ENCODE peak calls at places on chromosomes 11 and 22, in nine cellular contexts. Y, I, N, T, O, F, R, Q and M are unnamed samples.

GRCh38 chr22:44318751-44319150 is 6.0 kb upstream of the SHISAL1 start:
- DNase-seq in Q (no peak), T (no peak), N (no peak), F (no peak), Y (no peak), O (no peak), R (no peak), I (no peak), M (no peak)

GRCh38 chr11:45252134-45252856 is 33.8 kb downstream of the SYT13 start:
- DNase-seq in Q (peak), I (peak), R (no peak), T (peak), F (no peak), O (no peak), Y (peak), N (peak), M (peak)

GRCh38 chr22:20494978-20495860 is at the start of gene KLHL22:
- DNase-seq in Q (no peak), Y (peak), I (peak), O (peak), F (peak), T (peak), N (peak), R (peak), M (no peak)

GRCh38 chr11:112298535-112298934 is 37.9 kb upstream of the PLET1 start:
- DNase-seq in Q (no peak), O (no peak), R (no peak), F (no peak), I (no peak), T (no peak), N (no peak), Y (no peak), M (no peak)

GRCh38 chr22:48099671-48100070 is 1337.2 kb downstream of the TBC1D22A start:
- DNase-seq in Q (no peak), Y (no peak), T (no peak), O (no peak), N (no peak), I (no peak), R (no peak), F (no peak), M (no peak)

GRCh38 chr22:23400286-23400981 is 179.7 kb downstream of the IGLL1 start:
- DNase-seq in Q (no peak), O (no peak), F (no peak), N (no peak), R (no peak), T (no peak), I (no peak), Y (no peak), M (no peak)

GRCh38 chr11:12276356-12276755 is 101.0 kb upstream of the PARVA start:
- DNase-seq in F (no peak), Y (no peak), T (no peak), Q (no peak), N (no peak), O (no peak), I (no peak), R (no peak), M (no peak)

GRCh38 chr11:80943226-80943625 is 1502.4 kb upstream of the TENM4 start:
- DNase-seq in N (no peak), O (no peak), F (no peak), Q (no peak), Y (no peak), I (no peak), T (no peak), R (no peak), M (no peak)

GRCh38 chr22:26045855-26046254 is 123.4 kb upstream of the SEZ6L start:
- DNase-seq in Y (peak), R (no peak), T (no peak), O (no peak), Q (no peak), I (no peak), N (no peak), F (no peak), M (no peak)

GRCh38 chr11:12441081-12441801 is 63.9 kb downstream of the PARVA start:
- DNase-seq in Q (no peak), T (no peak), N (no peak), O (no peak), R (no peak), F (no peak), Y (no peak), I (no peak), M (no peak)

GRCh38 chr11:111977141-111978027 is 40.2 kb downstream of the DIXDC1 start:
- DNase-seq in I (peak), Y (peak), O (no peak), T (peak), R (peak), F (peak), Q (no peak), N (peak), M (no peak)

GRCh38 chr11:112613051-112613972 is 347.9 kb upstream of the NCAM1 start:
- DNase-seq in R (no peak), O (no peak), I (peak), Y (no peak), T (peak), N (peak), F (peak), Q (no peak), M (no peak)

GRCh38 chr11:10784229-10785145 is 24.2 kb downstream of the EIF4G2 start:
- DNase-seq in T (no peak), Q (no peak), I (no peak), Y (peak), F (no peak), N (no peak), R (no peak), O (no peak), M (no peak)

GRCh38 chr11:17145972-17146371 is 61.8 kb downstream of the PIK3C2A start:
- DNase-seq in N (no peak), Q (no peak), O (no peak), I (no peak), T (no peak), R (no peak), F (no peak), Y (no peak), M (no peak)

GRCh38 chr11:109794501-109794900 is 298.7 kb upstream of the ZC3H12C start:
- DNase-seq in R (no peak), T (no peak), Q (no peak), F (no peak), O (no peak), N (no peak), Y (no peak), I (no peak), M (no peak)

GRCh38 chr11:129951201-129951882 is 51.3 kb downstream of the PRDM10 start:
- DNase-seq in Y (no peak), I (no peak), T (no peak), Q (no peak), N (no peak), R (no peak), F (peak), O (no peak), M (no peak)

GRCh38 chr11:83671295-83671694 is 385.1 kb upstream of the CCDC90B start:
- DNase-seq in T (no peak), Y (no peak), I (no peak), F (no peak), R (no peak), O (no peak), N (no peak), Q (no peak), M (no peak)

GRCh38 chr22:30217698-30218565 is 28.6 kb downstream of the LIF start:
- DNase-seq in Y (no peak), Q (no peak), O (no peak), I (peak), F (peak), T (no peak), R (no peak), N (no peak), M (no peak)

GRCh38 chr11:68313574-68314202 is 1.3 kb downstream of the LRP5 start:
- DNase-seq in F (peak), R (no peak), I (peak), Q (no peak), O (no peak), N (no peak), T (no peak), Y (no peak), M (no peak)

GRCh38 chr22:48974443-48975251 is 853.0 kb downstream of the BRD1 start:
- DNase-seq in O (no peak), I (no peak), Y (peak), Q (no peak), T (no peak), N (no peak), R (no peak), F (no peak), M (no peak)

GRCh38 chr22:50118557-50119168 is 28.9 kb downstream of the MOV10L1 start:
- DNase-seq in R (no peak), N (no peak), Q (no peak), O (no peak), I (peak), T (peak), Y (peak), F (no peak), M (peak)

GRCh38 chr11:12123177-12123576 is 12.8 kb downstream of the MICAL2 start:
- DNase-seq in F (peak), Q (no peak), T (no peak), O (no peak), N (no peak), I (no peak), R (no peak), Y (no peak), M (no peak)

GRCh38 chr22:33557836-33558235 is 362.4 kb downstream of the LARGE1 start:
- DNase-seq in F (no peak), T (no peak), N (no peak), Q (no peak), R (no peak), O (no peak), I (no peak), Y (no peak), M (no peak)

GRCh38 chr11:1049431-1049891 is 12.9 kb upstream of the MUC6 start:
- DNase-seq in Q (no peak), R (no peak), N (no peak), F (no peak), T (no peak), I (no peak), O (no peak), Y (no peak), M (no peak)

GRCh38 chr11:79498681-79499080 is 57.9 kb upstream of the TENM4 start:
- DNase-seq in T (no peak), Q (no peak), Y (no peak), O (no peak), R (no peak), I (no peak), N (no peak), F (no peak), M (no peak)

GRCh38 chr22:24474221-24474620 is 20.9 kb upstream of the UPB1 start:
- DNase-seq in I (no peak), O (no peak), N (peak), F (peak), Y (peak), T (peak), Q (no peak), R (no peak), M (no peak)

GRCh38 chr22:46180370-46181137 is 30.2 kb downstream of the PPARA start:
- DNase-seq in T (peak), R (no peak), O (no peak), N (no peak), I (no peak), Y (peak), Q (peak), F (no peak), M (no peak)

GRCh38 chr22:29435236-29435635 is 3.1 kb upstream of the RFPL1 start:
- DNase-seq in R (no peak), Y (no peak), N (no peak), F (no peak), O (no peak), I (no peak), T (no peak), Q (no peak), M (no peak)

GRCh38 chr11:38547464-38547863 is 1949.4 kb upstream of the RAG2 start:
- DNase-seq in F (peak), Y (no peak), N (no peak), T (no peak), Q (no peak), O (no peak), I (no peak), R (no peak), M (no peak)

GRCh38 chr11:393219-394033 is 583 bp upstream of the PKP3 start:
- DNase-seq in Y (no peak), N (peak), F (peak), R (no peak), Q (no peak), O (no peak), I (peak), T (peak), M (no peak)

GRCh38 chr22:23520875-23521441 is 59.1 kb downstream of the IGLL1 start:
- DNase-seq in T (no peak), N (no peak), O (no peak), R (no peak), F (no peak), I (no peak), Y (no peak), Q (no peak), M (no peak)

GRCh38 chr11:11022126-11022730 is 164.4 kb upstream of the ZBED5 start:
- DNase-seq in I (peak), O (no peak), R (no peak), F (no peak), T (peak), Q (peak), Y (no peak), N (no peak), M (no peak)

GRCh38 chr11:110286298-110287040 is 9.9 kb downstream of the RDX start:
- DNase-seq in T (no peak), R (no peak), Q (no peak), F (no peak), Y (no peak), I (no peak), O (no peak), N (no peak), M (no peak)

GRCh38 chr11:102421262-102421661 is 31.3 kb downstream of the TMEM123 start:
- DNase-seq in Q (peak), I (no peak), N (no peak), O (no peak), R (no peak), T (no peak), F (no peak), Y (no peak), M (no peak)

GRCh38 chr22:19488884-19489843 is 9.4 kb downstream of the CDC45 start:
- DNase-seq in Q (no peak), F (no peak), R (no peak), N (no peak), O (no peak), T (no peak), Y (no peak), I (peak), M (no peak)

GRCh38 chr11:102940714-102941588 is 14.6 kb downstream of the MMP13 start:
- DNase-seq in T (peak), N (peak), I (peak), Y (peak), O (peak), R (peak), F (peak), Q (peak), M (peak)

GRCh38 chr11:78363018-78363619 is 54.5 kb downstream of the GAB2 start:
- DNase-seq in I (no peak), F (no peak), Q (no peak), T (no peak), O (no peak), R (no peak), Y (no peak), N (no peak), M (no peak)

GRCh38 chr11:86637976-86638375 is 34.4 kb downstream of the ME3 start:
- DNase-seq in O (no peak), F (peak), Q (peak), R (no peak), Y (no peak), T (no peak), N (no peak), I (no peak), M (no peak)

GRCh38 chr11:104165014-104165413 is 1.1 kb upstream of the PDGFD start:
- DNase-seq in N (no peak), Y (no peak), F (no peak), I (no peak), Q (no peak), O (no peak), R (no peak), T (no peak), M (no peak)

GRCh38 chr11:76392889-76393288 is 11.8 kb downstream of the GVQW3 start:
- DNase-seq in F (no peak), O (no peak), I (no peak), Q (no peak), T (no peak), N (no peak), R (no peak), Y (no peak), M (no peak)